ENCODE peak calls at places on chromosomes 7 and 10, in six cellular contexts. Y is H9, W is mesendoderm, V is neuronal stem cell, P is mesenchymal stem cell, R is H1. S is an unnamed sample.

GRCh38 chr10:44975487-44976331 is 2.9 kb downstream of the DEPP1 start:
- DNase-seq in P (peak; percentile 85), V (no peak), R (no peak), Y (peak; percentile 59), W (peak; percentile 90), S (peak; percentile 76)

GRCh38 chr7:16961650-16962049 is 79.9 kb upstream of the AGR3 start:
- DNase-seq in R (no peak), Y (no peak), V (no peak), P (peak; percentile 92), W (no peak), S (peak; percentile 65)

GRCh38 chr10:36341466-36341865 is 699.4 kb upstream of the FZD8 start:
- DNase-seq in W (no peak), Y (no peak), V (no peak), R (no peak), P (no peak), S (peak; percentile 49)

GRCh38 chr10:131810805-131811137 is 90.0 kb upstream of the PPP2R2D start:
- DNase-seq in Y (no peak), V (no peak), P (no peak), R (no peak), W (no peak), S (no peak)

GRCh38 chr10:124149681-124150080 is 56.3 kb upstream of the CHST15 start:
- DNase-seq in W (no peak), V (peak; percentile 29), Y (no peak), R (no peak), P (no peak), S (no peak)

GRCh38 chr7:32507416-32507815 is 12.1 kb downstream of the AVL9 start:
- DNase-seq in P (peak; percentile 35), Y (no peak), V (no peak), W (no peak), R (no peak), S (no peak)

GRCh38 chr10:75399461-75400162 is 2.0 kb downstream of the ZNF503 start:
- DNase-seq in V (peak; percentile 75), P (peak; percentile 82), Y (peak; percentile 76), W (peak; percentile 80), R (no peak), S (peak; percentile 69)

GRCh38 chr10:87861566-87861952 is 1.8 kb downstream of the KLLN start:
- DNase-seq in V (no peak), R (no peak), Y (peak; percentile 62), W (peak; percentile 84), P (peak; percentile 90), S (peak; percentile 89)

GRCh38 chr7:600935-601334 is 81.3 kb upstream of the PDGFA start:
- DNase-seq in V (no peak), W (no peak), P (no peak), Y (no peak), R (no peak), S (no peak)

GRCh38 chr7:77226357-77226839 is 26.8 kb upstream of the FGL2 start:
- DNase-seq in R (no peak), P (no peak), V (no peak), Y (no peak), W (no peak), S (peak; percentile 18)

GRCh38 chr7:13790611-13791010 is 198.9 kb downstream of the ETV1 start:
- DNase-seq in W (no peak), P (no peak), V (no peak), R (no peak), Y (no peak), S (no peak)

GRCh38 chr7:130891254-130892094 is 157.5 kb upstream of the KLF14 start:
- DNase-seq in W (no peak), Y (no peak), P (peak; percentile 96), R (no peak), V (no peak), S (peak; percentile 96)

GRCh38 chr7:25208525-25209221 is 19.6 kb downstream of the NPVF start:
- DNase-seq in W (no peak), V (no peak), P (no peak), R (no peak), Y (no peak), S (no peak)

GRCh38 chr7:135827391-135827790 is 78.8 kb upstream of the FAM180A start:
- DNase-seq in W (no peak), R (no peak), Y (no peak), P (no peak), V (no peak), S (no peak)

GRCh38 chr7:31096198-31096881 is 44.2 kb downstream of the ADCYAP1R1 start:
- DNase-seq in Y (peak; percentile 22), W (no peak), V (no peak), R (no peak), P (no peak), S (no peak)

GRCh38 chr10:72659694-72660093 is 32.2 kb upstream of the MCU start:
- DNase-seq in W (peak; percentile 56), Y (peak; percentile 33), V (no peak), R (no peak), P (peak; percentile 13), S (no peak)

GRCh38 chr10:4176500-4177281 is 391.7 kb upstream of the KLF6 start:
- DNase-seq in P (no peak), W (no peak), V (no peak), R (no peak), Y (no peak), S (no peak)

DNA sequence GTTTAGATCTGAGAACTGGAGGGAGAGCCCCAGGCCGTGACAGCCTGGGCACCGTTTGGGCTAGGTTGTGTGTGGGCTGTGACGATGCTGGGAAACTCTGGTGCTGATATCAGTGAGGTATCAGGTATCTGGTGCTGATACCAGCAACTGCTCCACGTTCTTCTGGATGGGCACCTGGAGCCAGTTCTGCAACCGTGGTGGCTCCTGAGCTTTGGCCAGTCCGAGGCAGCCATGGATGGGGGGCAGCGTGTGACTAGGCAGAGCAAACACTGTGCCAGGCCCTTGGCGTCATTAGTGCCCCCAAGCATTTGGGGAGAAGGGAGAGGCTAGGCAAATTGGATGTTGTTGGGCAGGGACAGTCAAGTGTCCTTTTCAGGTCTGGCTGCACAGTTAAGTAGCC is 57.9 kb downstream of the ZNF467 start:
- DNase-seq in W (no peak), P (no peak), Y (peak; percentile 24), R (no peak), V (no peak), S (no peak)
- H2BK5ac ChIP-seq in W (no peak overlapping the region), P (no peak overlapping the region), Y (no peak overlapping the region), R (no peak overlapping the region), V (no peak overlapping the region), S (no peak overlapping the region)

GRCh38 chr10:51169111-51169510 is 94.8 kb downstream of the PRKG1 start:
- DNase-seq in W (no peak), Y (no peak), V (no peak), P (no peak), R (no peak), S (peak; percentile 64)

GRCh38 chr10:51170518-51171245 is 96.4 kb downstream of the PRKG1 start:
- DNase-seq in P (no peak), W (no peak), Y (no peak), V (no peak), R (no peak), S (peak; percentile 55)

GRCh38 chr10:51171946-51172345 is 97.7 kb downstream of the PRKG1 start:
- DNase-seq in P (peak; percentile 22), W (no peak), R (no peak), V (no peak), Y (no peak), S (peak; percentile 49)

DNA sequence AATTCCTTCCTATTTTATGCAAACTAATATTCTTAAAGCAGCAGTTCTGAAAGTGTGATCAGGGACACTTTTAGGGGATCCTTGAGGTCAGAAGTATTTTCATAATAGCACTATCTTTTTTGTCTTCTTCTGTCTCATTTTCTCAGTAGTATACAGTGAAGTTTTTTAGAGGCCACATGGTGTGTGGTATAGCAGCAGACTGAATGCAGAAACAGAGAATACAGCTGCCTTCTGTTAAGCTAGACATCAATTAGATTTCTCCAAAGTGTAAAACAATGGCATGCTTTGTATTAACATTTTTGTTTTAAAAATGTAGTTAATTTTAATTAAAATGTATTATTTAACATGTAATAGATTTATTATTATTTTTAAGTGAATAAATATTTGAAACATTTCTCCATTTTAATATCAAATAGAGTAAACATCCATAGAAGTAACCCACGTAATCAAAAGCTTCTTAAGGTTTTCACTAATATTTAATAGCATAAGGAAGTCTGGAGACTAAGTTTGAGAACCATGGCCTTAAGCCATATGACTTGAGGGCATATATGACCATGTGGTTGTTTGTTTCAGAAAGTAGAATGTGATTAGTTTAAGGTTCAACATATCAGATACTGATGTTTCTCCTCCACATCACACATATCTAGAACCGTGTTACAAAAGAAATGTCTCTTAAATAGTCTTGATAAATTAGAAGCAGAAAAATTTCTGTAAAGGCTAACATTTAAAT is 94.0 kb downstream of the PRKG1 start:
- DNase-seq in Y (no peak), W (no peak), R (no peak), P (no peak), V (no peak), S (no peak)
- H2BK5ac ChIP-seq in Y (no peak overlapping the region), W (no peak overlapping the region), R (no peak overlapping the region), P (no peak overlapping the region), V (no peak overlapping the region), S (peak overlapping the region; percentile 40)

GRCh38 chr7:39413866-39414668 is 152.1 kb upstream of the YAE1 start:
- DNase-seq in Y (peak; percentile 86), P (peak; percentile 53), R (peak; percentile 46), W (peak; percentile 87), V (peak; percentile 69), S (peak; percentile 17)

GRCh38 chr7:39415091-39415820 is 150.9 kb upstream of the YAE1 start:
- DNase-seq in Y (no peak), P (no peak), R (no peak), W (no peak), V (no peak), S (no peak)

GRCh38 chr7:39417642-39418041 is 148.6 kb upstream of the YAE1 start:
- DNase-seq in V (no peak), W (no peak), P (no peak), R (no peak), Y (no peak), S (no peak)

GRCh38 chr7:39416866-39417265 is 149.3 kb upstream of the YAE1 start:
- DNase-seq in W (no peak), V (no peak), R (no peak), Y (no peak), P (no peak), S (no peak)

DNA sequence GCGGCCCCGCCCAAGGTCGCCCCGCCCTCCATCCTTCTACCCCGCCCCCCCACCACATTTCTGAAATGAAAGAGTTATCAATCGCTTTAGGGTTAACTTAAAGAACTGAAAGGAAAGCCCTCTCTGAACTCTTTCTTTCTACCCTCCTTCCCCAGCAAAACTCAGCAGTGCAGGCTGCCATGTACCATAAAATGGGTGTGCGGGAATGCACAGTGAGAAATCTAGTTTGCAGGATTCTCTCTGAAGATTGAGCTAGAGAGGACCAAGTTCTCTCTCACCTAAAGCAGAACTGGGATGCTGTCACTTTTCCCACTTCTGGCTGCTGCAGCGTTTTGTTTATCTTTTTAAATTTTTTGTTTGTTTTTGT is 151.6 kb upstream of the YAE1 start:
- DNase-seq in Y (no peak), P (no peak), W (no peak), R (no peak), V (no peak), S (no peak)
- H2BK5ac ChIP-seq in Y (no peak overlapping the region), P (no peak overlapping the region), W (no peak overlapping the region), R (no peak overlapping the region), V (no peak overlapping the region), S (no peak overlapping the region)

DNA sequence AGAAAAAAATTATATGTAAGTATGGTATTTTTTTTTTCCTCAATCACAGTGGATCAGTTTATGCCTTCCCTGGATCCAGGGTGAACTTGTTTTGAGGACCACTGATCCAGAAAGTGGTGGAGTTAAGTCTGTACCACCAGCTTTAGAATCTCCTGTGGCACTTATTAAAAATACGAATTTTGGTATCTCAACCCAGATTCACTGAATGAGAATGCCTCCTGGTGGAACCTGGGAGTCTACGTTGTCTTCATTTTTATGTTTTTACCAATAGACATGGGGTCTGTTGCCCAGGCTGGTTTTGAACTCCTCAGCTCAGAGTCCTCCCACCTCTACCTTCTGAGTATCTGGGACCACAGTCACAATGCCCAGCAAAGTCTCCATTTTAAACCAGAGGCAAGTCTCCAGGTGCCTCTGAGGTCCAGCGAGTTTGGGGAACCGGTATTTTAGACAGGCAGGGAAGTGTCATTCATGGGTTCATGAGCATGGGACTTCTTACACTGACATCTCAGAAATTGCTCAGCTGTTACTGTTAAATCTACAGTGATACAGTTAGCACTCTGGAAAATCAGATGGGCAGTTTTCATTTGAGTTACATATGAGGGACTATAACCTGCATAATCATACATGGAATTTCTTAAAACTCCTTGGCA is 200.9 kb downstream of the AUTS2 start:
- DNase-seq in Y (no peak), R (no peak), P (no peak), W (no peak), V (no peak), S (no peak)
- H2BK5ac ChIP-seq in Y (no peak overlapping the region), R (no peak overlapping the region), P (no peak overlapping the region), W (no peak overlapping the region), V (no peak overlapping the region), S (no peak overlapping the region)

S was measured in IMR-90.